ENCODE peak calls at places on chromosomes 4 and X, in four cellular contexts. J is CD4-positive, alpha-beta T cell; P is mesenchymal stem cell; M is CD8-positive, alpha-beta T cell. G is an unnamed sample.

GRCh38 chr4:15293678-15294077 is 134.2 kb upstream of the C1QTNF7 start:
- DNase-seq in J (no peak), P (no peak), M (no peak), G (no peak)

GRCh38 chr4:118033148-118034060 is 882 bp upstream of the NDST3 start:
- DNase-seq in J (no peak), P (peak; percentile 61), M (no peak), G (no peak)

GRCh38 chr4:149987330-149987751 is 90.9 kb upstream of the DCLK2 start:
- DNase-seq in J (no peak), P (peak; percentile 81), M (no peak), G (no peak)

GRCh38 chr4:17762705-17763104 is 18.7 kb downstream of the FAM184B start:
- DNase-seq in J (no peak), P (peak; percentile 5), M (no peak), G (no peak)

GRCh38 chr4:10587296-10587695 is 97.3 kb downstream of the CLNK start:
- DNase-seq in J (no peak), P (no peak), M (no peak), G (no peak)

GRCh38 chrX:114717921-114718320 is 134.0 kb downstream of the HTR2C start:
- DNase-seq in J (no peak), P (no peak), M (no peak), G (no peak)

GRCh38 chr4:20612313-20612712 is 87.9 kb upstream of the PACRGL start:
- DNase-seq in J (no peak), P (no peak), M (no peak), G (no peak)

GRCh38 chr4:55866290-55866907 is 13.0 kb downstream of the EXOC1 start:
- DNase-seq in J (no peak), P (peak; percentile 94), M (no peak), G (no peak)

DNA sequence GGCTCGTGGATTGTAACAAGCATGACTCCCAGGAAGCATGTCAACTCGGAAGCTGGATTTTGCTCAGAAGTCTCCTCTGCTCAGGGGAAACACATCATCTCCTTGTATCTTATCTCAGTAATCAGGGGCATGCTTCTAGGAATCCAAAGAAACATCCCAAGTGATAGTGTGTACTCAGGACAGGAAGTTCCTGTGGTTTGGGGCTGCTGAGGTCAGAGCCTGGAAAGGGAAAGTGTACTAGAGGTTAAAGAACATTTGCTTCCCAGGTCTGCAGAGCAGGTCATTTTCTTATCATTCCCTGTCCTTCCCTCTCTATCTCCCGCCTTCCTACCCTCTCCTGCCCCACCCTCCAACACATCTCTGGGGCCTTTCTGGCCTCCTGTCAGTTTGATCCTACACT is 38.8 kb downstream of the SLC34A2 start:
- DNase-seq in J (no peak), P (peak; percentile 0), M (no peak), G (no peak)
- H3K9me3 ChIP-seq in J (no peaks in the 10 kb centered on the region), P (peaks cover 5% of the 10 kb centered on the region), M (no peaks in the 10 kb centered on the region), G (no peaks in the 10 kb centered on the region)

GRCh38 chr4:88115587-88115986 is 42.9 kb downstream of the ABCG2 start:
- DNase-seq in J (no peak), P (no peak), M (no peak), G (no peak)

DNA sequence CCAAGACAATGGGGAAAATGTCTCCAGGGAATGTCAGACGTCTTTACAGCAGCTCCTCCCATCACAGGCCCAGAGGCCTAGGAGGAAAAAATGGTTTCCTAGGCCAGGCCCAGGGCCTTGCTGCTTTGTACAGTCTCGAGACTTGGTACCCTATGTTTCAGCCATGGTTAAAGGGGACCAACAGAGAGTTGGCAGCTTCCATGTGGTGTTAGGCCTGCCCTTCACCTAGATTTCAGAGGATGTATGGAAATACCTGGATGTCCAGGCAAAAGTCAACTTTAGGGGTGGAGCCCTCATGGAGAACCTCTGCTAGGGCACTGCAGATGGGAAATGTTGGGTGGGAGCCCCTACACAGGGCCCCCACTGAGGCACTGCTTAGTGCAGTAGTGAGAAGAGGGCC is 38.5 kb downstream of the ABCG2 start:
- DNase-seq in J (no peak), P (no peak), M (no peak), G (no peak)
- H3K9me3 ChIP-seq in J (peaks cover 12% of the 10 kb centered on the region), P (peaks cover 22% of the 10 kb centered on the region), M (peaks cover 6% of the 10 kb centered on the region), G (peaks cover 12% of the 10 kb centered on the region)

DNA sequence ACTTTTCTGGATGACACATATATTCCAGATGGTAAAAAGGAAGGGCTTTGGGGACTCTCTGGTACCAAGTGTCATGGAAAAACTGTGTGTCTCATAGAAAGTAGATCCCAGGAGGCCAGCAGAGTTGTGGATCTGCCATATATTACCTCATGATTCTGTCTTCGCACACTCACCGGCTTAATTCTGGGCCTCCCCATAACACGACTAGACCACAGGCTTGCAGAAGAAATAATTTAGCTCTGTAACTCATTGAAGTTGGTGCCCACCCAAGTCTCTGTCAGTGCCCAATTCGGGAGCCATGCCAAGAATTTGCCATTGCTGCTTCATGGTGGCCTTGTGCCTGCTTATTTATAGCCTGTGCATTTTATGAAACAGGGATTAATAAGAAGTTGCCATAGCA is 104.5 kb downstream of the AR start:
- DNase-seq in J (no peak), P (no peak), M (no peak), G (no peak)
- H3K9me3 ChIP-seq in J (no peaks in the 10 kb centered on the region), P (peaks cover 6% of the 10 kb centered on the region), M (no peaks in the 10 kb centered on the region), G (no peaks in the 10 kb centered on the region)

GRCh38 chrX:17876135-17876534 is 15.0 kb upstream of the RAI2 start:
- DNase-seq in J (no peak), P (no peak), M (no peak), G (no peak)
- H3K9me3 ChIP-seq in J (no peaks in the 10 kb centered on the region), P (peaks cover 7% of the 10 kb centered on the region), M (no peaks in the 10 kb centered on the region), G (no peaks in the 10 kb centered on the region)

GRCh38 chrX:72421797-72422196 is 116.1 kb upstream of the CITED1 start:
- DNase-seq in J (no peak), P (no peak), M (no peak), G (no peak)
- H3K9me3 ChIP-seq in J (peaks cover 17% of the 10 kb centered on the region), P (peaks cover 73% of the 10 kb centered on the region), M (no peaks in the 10 kb centered on the region), G (peaks cover 2% of the 10 kb centered on the region)

GRCh38 chrX:146658379-146658778 is 151.2 kb upstream of the CXorf51B start:
- DNase-seq in J (no peak), P (no peak), M (no peak), G (no peak)
- H3K9me3 ChIP-seq in J (no peaks in the 10 kb centered on the region), P (peaks cover 8% of the 10 kb centered on the region), M (no peaks in the 10 kb centered on the region), G (no peaks in the 10 kb centered on the region)

GRCh38 chr4:38333219-38333618 is 330.8 kb upstream of the KLF3 start:
- DNase-seq in J (no peak), P (no peak), M (no peak), G (no peak)

GRCh38 chr4:38327174-38327573 is 336.8 kb upstream of the KLF3 start:
- DNase-seq in J (no peak), P (no peak), M (no peak), G (no peak)

GRCh38 chr4:38332699-38333098 is 331.3 kb upstream of the KLF3 start:
- DNase-seq in J (no peak), P (no peak), M (no peak), G (no peak)

GRCh38 chr4:38328963-38329729 is 334.9 kb upstream of the KLF3 start:
- DNase-seq in J (no peak), P (no peak), M (no peak), G (no peak)

DNA sequence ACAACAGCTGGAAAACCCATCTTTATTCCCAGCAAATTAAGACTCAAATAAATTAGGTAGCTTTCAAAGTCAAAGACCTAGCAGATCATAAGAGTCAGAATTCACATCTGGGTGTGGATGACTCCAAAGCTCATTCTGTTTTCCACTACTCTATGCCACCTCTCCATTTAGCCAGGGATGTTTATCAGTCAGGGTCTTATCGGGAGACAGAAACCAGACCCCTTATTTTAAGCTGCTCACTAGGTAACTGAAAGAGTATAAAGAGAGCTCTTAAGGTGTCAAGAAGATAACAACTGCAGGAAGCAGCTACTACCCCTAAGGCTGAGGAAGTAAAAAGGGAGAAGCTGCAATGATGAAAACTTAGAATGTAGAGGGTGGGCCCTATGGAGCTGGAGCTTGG is 333.7 kb upstream of the KLF3 start:
- DNase-seq in J (no peak), P (no peak), M (no peak), G (no peak)
- H3K9me3 ChIP-seq in J (no peaks in the 10 kb centered on the region), P (peaks cover 4% of the 10 kb centered on the region), M (no peaks in the 10 kb centered on the region), G (no peaks in the 10 kb centered on the region)

GRCh38 chr4:111268769-111269414 is 646.0 kb upstream of the PITX2 start:
- DNase-seq in J (no peak), P (peak; percentile 33), M (no peak), G (no peak)
- H3K9me3 ChIP-seq in J (no peaks in the 10 kb centered on the region), P (no peaks in the 10 kb centered on the region), M (no peaks in the 10 kb centered on the region), G (no peaks in the 10 kb centered on the region)